ENCODE peak calls at places on chromosome 12, in eight cellular contexts. Z is left lung, K is mammary epithelial cell, I is cardiac fibroblast, O is MM.1S, C is H1, V is suprapubic skin, N is fibroblast of lung. X is an unnamed sample.

GRCh38 chr12:24911284-24911791 is 37.6 kb downstream of the BCAT1 start:
- DNase-seq in Z (no peak), K (no peak), I (peak), O (no peak), C (peak), V (no peak), N (peak), X (peak)

GRCh38 chr12:32535260-32535999 is 136.1 kb downstream of the FGD4 start:
- DNase-seq in Z (peak), K (peak), I (peak), O (peak), C (no peak), V (peak), N (peak), X (peak)

GRCh38 chr12:88957358-88957757 is 377.1 kb upstream of the KITLG start:
- DNase-seq in Z (no peak), K (peak), I (no peak), O (no peak), C (no peak), V (no peak), N (no peak), X (no peak)

GRCh38 chr12:105617141-105617540 is 286.6 kb downstream of the C12orf75 start:
- DNase-seq in Z (no peak), K (no peak), I (no peak), O (no peak), C (no peak), V (no peak), N (peak), X (no peak)

GRCh38 chr12:52006726-52007157 is at the start of gene TAMALIN:
- DNase-seq in Z (peak), K (no peak), I (peak), O (no peak), C (no peak), V (no peak), N (peak), X (no peak)

GRCh38 chr12:125583071-125583470 is 517.8 kb downstream of the AACS start:
- DNase-seq in Z (no peak), K (no peak), I (no peak), O (no peak), C (no peak), V (no peak), N (no peak), X (no peak)

GRCh38 chr12:50074936-50075807 is 10.0 kb upstream of the SMARCD1 start:
- DNase-seq in Z (peak), K (peak), I (peak), O (peak), C (peak), V (peak), N (peak), X (peak)

GRCh38 chr12:122527478-122527944 is 462 bp downstream of the KNTC1 start:
- DNase-seq in Z (no peak), K (peak), I (peak), O (peak), C (no peak), V (no peak), N (peak), X (no peak)

GRCh38 chr12:11746024-11746771 is 96.7 kb downstream of the ETV6 start:
- DNase-seq in Z (no peak), K (peak), I (peak), O (no peak), C (no peak), V (no peak), N (peak), X (no peak)

GRCh38 chr12:48996794-48997718 is 2.1 kb downstream of the DDN start:
- DNase-seq in Z (peak), K (no peak), I (peak), O (peak), C (peak), V (no peak), N (peak), X (no peak)

GRCh38 chr12:124445826-124446225 is 121.6 kb downstream of the NCOR2 start:
- DNase-seq in Z (peak), K (no peak), I (no peak), O (no peak), C (no peak), V (no peak), N (no peak), X (no peak)

GRCh38 chr12:127355061-127355820 is 911.7 kb upstream of the TMEM132C start:
- DNase-seq in Z (no peak), K (peak), I (no peak), O (peak), C (peak), V (no peak), N (peak), X (no peak)
- TF ChIP-seq CTCF in Z (no peak), K (peak), I (peak), O (peak), C (peak), V (no peak), N (peak), X (peak)

DNA sequence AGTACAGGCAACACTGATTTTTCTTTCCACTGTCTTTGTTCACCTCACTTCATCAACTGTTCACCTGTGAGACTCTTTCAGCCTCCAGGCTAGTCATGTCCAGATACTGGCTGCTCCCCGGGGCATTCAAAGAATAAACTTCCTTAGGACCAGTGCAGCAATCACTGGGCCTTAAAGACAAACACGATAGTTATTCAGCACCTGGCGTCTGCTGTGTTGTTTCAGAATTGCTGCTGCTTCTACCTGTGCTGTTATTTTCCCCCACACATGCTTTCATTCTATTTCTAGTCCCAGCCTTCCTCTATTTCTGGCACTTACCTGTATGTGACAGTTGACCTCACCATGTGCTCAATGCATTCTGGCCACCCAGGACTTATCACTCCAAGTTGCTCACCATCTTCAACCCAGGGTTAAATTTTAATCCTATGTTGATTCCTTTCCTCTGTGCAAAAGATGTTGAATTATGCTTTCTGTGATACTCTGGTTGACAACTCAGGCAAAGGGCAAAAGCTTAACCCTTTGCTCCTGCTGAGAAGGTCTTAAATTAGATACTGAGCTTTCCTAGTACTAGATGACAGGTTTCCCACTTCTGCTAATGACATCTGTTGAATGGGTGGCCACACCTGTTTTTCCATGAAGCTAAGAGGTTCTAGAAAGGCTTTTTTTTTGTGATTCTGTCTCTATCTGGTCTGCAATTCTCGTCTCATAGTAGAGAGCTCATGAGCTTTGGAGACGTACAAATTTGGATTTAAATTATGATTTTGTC is 41.4 kb downstream of the PTPRQ start:
- DNase-seq in Z (no peak), K (no peak), I (no peak), O (peak), C (no peak), V (no peak), N (no peak), X (no peak)
- H3K4me3 ChIP-seq in Z (no peak), K (no peak), I (no peak), O (peak), C (no peak), V (no peak), N (no peak), X (no peak)

GRCh38 chr12:18224745-18225144 is 36.6 kb upstream of the PIK3C2G start:
- DNase-seq in Z (no peak), K (peak), I (peak), O (peak), C (no peak), V (no peak), N (peak), X (peak)
- TF ChIP-seq CTCF in Z (no peak), K (peak), I (peak), O (peak), C (peak), V (no peak), N (peak), X (peak)

DNA sequence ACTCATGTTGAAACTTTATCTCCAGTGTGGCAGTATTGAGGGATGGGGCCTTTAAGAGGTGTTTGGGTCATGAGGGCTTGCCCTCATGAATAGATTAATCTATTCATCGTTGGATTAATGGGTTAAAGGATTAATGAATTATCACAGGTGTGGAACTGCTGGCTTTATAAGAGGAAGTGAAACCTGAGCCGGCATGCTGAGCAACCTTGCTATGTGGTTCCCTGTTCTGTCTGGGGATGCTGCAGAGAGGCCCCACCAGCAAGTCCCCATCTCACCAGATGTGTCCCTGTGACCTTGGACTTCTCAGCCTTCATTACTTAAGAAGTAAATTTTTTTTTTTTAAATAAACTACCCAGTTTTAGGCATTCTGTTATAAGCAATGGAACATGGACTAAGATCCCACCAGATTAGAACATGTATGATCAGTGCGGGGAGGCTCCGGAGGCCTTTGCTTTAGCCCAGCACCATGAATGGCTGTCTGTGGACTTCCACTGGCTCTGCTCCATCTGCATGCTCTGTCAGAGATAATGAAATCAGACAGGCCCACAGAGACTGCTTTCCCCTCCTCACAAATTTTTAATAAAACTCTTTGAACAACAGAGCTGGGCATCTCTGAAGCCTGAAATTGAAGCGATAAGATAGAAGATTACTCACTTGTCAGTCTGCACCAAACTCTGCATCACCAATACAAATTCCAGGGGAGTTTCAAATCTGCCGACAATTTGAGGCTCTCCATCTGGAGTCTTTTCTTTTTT is 109.8 kb downstream of the DYRK2 start:
- DNase-seq in Z (no peak), K (no peak), I (peak), O (peak), C (no peak), V (no peak), N (no peak), X (no peak)
- H3K4me3 ChIP-seq in Z (no peak), K (no peak), I (no peak), O (no peak), C (no peak), V (no peak), N (no peak), X (no peak)

GRCh38 chr12:98606367-98606985 is 13.0 kb downstream of the SLC25A3 start:
- DNase-seq in Z (no peak), K (no peak), I (no peak), O (no peak), C (no peak), V (no peak), N (no peak), X (no peak)
- TF ChIP-seq CTCF in Z (no peak), K (peak), I (no peak), O (no peak), C (no peak), V (no peak), N (no peak), X (peak)